ENCODE peak calls at places on chromosomes 16 and 17, in ten cellular contexts. H, X, Z, T, K, L, M, Q, R and A are unnamed samples.

GRCh38 chr16:26856271-26856670 is 210.5 kb upstream of the C16orf82 start:
- DNase-seq in H (no peak), X (no peak), Z (no peak), T (no peak), K (no peak), L (no peak), M (no peak), Q (no peak), R (no peak), A (no peak)

GRCh38 chr17:41547921-41548843 is 20.1 kb upstream of the KRT19 start:
- DNase-seq in H (peak; percentile 99), X (peak; percentile 98), Z (no peak), T (peak; percentile 23), K (peak; percentile 44), L (peak; percentile 79), M (no peak), Q (peak; percentile 59), R (peak; percentile 73), A (no peak)

GRCh38 chr17:73782641-73783381 is 138.6 kb upstream of the SDK2 start:
- DNase-seq in H (no peak), X (no peak), Z (no peak), T (peak; percentile 68), K (no peak), L (no peak), M (no peak), Q (peak; percentile 32), R (no peak), A (no peak)

GRCh38 chr17:19274893-19275292 is 37.7 kb downstream of the EPN2 start:
- DNase-seq in H (peak; percentile 89), X (no peak), Z (no peak), T (no peak), K (no peak), L (no peak), M (no peak), Q (no peak), R (no peak), A (no peak)

GRCh38 chr17:79843917-79844815 is 4.9 kb upstream of the CBX4 start:
- DNase-seq in H (peak; percentile 99), X (peak; percentile 73), Z (peak; percentile 72), T (peak; percentile 56), K (no peak), L (peak; percentile 70), M (no peak), Q (peak; percentile 60), R (no peak), A (no peak)

GRCh38 chr17:82092628-82092994 is 5.4 kb downstream of the FASN start:
- DNase-seq in H (peak; percentile 85), X (no peak), Z (no peak), T (no peak), K (no peak), L (no peak), M (no peak), Q (no peak), R (no peak), A (no peak)

GRCh38 chr16:72362972-72363371 is 191.0 kb upstream of the PMFBP1 start:
- DNase-seq in H (no peak), X (no peak), Z (no peak), T (no peak), K (no peak), L (no peak), M (no peak), Q (no peak), R (no peak), A (no peak)

GRCh38 chr16:13631916-13632315 is 288.0 kb upstream of the ERCC4 start:
- DNase-seq in H (no peak), X (no peak), Z (no peak), T (no peak), K (no peak), L (no peak), M (no peak), Q (no peak), R (no peak), A (no peak)

GRCh38 chr16:57528499-57529323 is 7.7 kb downstream of the CCDC102A start:
- DNase-seq in H (peak; percentile 76), X (no peak), Z (peak; percentile 71), T (peak; percentile 91), K (no peak), L (peak; percentile 71), M (no peak), Q (peak; percentile 76), R (no peak), A (no peak)

GRCh38 chr17:22570144-22570845 is 878.0 kb downstream of the KCNJ18 start:
- DNase-seq in H (peak; percentile 21), X (no peak), Z (no peak), T (no peak), K (no peak), L (no peak), M (no peak), Q (no peak), R (no peak), A (no peak)

GRCh38 chr16:86229866-86230656 is 280.3 kb upstream of the FOXF1 start:
- DNase-seq in H (no peak), X (no peak), Z (no peak), T (no peak), K (no peak), L (no peak), M (no peak), Q (no peak), R (no peak), A (no peak)

GRCh38 chr16:89149386-89149785 is 22.2 kb upstream of the CDH15 start:
- DNase-seq in H (no peak), X (no peak), Z (no peak), T (no peak), K (no peak), L (no peak), M (no peak), Q (no peak), R (peak; percentile 12), A (no peak)

GRCh38 chr17:73100363-73100762 is 7.9 kb upstream of the SLC39A11 start:
- DNase-seq in H (no peak), X (no peak), Z (no peak), T (no peak), K (no peak), L (no peak), M (no peak), Q (no peak), R (no peak), A (no peak)

GRCh38 chr17:64492481-64493109 is 4.3 kb downstream of the POLG2 start:
- DNase-seq in H (no peak), X (no peak), Z (no peak), T (no peak), K (no peak), L (no peak), M (no peak), Q (no peak), R (no peak), A (no peak)
- TF ChIP-seq CTCF in H (peak; percentile 48), X (peak; percentile 45), Z (peak; percentile 51), T (peak; percentile 18), K (peak; percentile 18), L (no peak), M (peak; percentile 35), Q (no peak), R (peak; percentile 72), A (no peak)

DNA sequence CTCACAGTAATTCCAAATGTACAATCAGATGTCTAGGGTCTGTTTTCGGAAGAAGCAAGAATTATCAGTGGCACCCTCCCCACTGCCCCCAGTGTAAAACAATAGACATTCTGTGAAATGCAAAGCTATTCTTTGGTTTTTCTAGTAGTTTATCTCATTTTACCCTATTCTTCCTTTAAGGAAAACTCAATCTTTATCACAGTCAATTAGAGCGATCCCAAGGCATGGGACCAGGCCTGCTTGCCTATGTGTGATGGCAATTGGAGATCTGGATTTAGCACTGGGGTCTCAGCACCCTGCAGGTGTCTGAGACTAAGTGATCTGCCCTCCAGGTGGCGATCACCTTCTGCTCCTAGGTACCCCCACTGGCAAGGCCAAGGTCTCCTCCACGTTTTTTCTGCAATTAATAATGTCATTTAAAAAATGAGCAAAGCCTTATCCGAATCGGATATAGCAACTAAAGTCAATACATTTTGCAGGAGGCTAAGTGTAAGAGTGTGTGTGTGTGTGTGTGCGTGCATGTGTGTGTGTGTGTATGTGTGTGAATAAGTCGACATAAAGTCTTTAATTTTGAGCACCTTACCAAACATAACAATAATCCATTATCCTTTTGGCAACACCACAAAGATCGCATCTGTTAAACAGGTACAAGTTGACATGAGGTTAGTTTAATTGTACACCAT is 59.7 kb downstream of the HLF start:
- DNase-seq in H (no peak), X (no peak), Z (no peak), T (no peak), K (no peak), L (no peak), M (no peak), Q (no peak), R (no peak), A (no peak)
- TF ChIP-seq CTCF in H (no peak), X (no peak), Z (no peak), T (no peak), K (no peak), L (no peak), M (no peak), Q (no peak), R (no peak), A (no peak)

DNA sequence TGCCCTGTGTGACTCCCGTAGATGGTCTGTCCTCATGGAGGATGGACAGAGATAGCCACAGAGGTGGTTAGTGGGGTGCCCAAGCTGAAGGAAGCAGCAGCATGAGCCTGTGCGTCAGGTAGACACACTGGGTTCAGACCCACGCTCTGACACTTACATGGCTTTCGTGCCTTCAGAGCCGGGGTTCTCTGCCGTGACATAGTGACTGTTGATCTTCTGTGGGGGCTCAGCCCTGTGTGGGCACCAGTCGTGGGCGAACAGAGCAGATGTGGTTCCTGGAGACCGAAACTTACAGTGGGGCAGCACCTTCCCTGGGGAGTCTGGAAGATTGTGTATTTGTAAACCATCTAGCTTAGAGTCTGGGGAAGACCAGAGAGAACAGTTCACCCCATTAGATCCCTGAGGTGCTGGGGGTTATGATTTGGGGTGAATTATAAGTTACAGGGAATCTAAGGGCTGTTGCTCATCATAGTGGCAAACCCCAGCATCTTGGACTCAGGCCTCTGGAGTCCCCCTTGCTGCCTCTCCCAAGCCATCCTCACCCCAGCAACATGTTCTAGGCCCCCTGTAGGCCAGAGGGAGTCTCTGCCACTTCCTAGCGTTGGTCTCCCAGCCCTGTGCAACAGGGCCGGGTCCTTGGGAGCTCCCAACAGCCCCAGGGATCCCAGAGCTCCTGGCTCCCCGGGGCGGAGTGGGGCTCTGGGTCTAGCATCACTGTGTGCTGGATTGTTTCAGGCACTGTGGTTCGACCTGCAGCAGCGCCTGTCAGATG is 28.6 kb downstream of the NECAB2 start:
- DNase-seq in H (no peak), X (no peak), Z (no peak), T (no peak), K (no peak), L (no peak), M (no peak), Q (no peak), R (no peak), A (no peak)
- TF ChIP-seq CTCF in H (peak; percentile 21), X (no peak), Z (no peak), T (no peak), K (no peak), L (no peak), M (no peak), Q (no peak), R (no peak), A (no peak)

DNA sequence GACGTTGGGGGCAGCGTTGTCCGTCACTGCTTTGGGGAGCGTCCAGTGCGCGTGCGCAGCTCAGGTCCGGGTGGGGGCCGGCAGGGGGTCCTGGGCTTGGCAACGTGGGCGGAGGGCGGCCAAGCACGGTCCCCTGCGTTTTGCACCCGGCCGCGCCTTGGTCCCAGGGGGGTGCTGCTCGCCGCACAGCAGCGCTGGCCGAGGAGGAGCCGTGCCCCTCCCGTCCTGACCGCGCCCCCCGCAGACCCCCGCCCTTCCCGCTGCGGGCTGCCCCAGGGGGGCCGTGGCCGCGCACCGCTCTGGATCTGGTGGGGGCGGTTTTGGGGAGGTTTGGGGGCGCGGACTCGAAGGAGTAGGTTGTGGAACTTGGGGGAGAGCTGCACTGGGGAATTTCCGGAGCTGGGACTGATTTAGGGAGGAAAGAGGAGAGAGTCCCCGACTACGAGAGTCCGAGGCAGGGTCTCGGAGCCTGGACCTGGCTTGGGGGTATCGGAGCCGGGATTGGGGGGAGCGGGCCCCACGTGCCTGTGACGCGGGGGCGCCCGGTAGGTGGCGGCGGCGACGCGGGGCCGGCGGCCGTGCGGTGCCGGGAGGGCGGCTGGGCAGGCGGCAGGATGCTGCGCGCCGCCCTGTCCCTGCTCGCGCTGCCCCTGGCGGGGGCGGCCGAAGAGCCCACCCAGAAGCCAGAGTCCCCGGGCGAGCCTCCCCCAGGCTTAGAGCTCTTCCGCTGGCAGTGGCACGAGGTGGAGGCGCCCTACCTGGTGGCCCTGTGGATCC is at the start of gene SLC9A5:
- DNase-seq in H (peak; percentile 91), X (no peak), Z (peak; percentile 56), T (peak; percentile 53), K (no peak), L (no peak), M (no peak), Q (no peak), R (no peak), A (no peak)
- TF ChIP-seq CTCF in H (no peak), X (no peak), Z (no peak), T (no peak), K (peak; percentile 40), L (no peak), M (peak; percentile 26), Q (no peak), R (peak; percentile 30), A (peak; percentile 25)